ENCODE peak calls at places on chromosomes 16 and 17, in five cellular contexts. One of them, this sample, is unnamed.
A peak's percentile ranks its signal among the peaks of the same experiment; 100 is the strongest.

GRCh38 chr16:86874141-86874540 is 295.8 kb downstream of the FOXL1 start:
- DNase-seq in body of pancreas: no peak
- DNase-seq in uterus: no peak
- DNase-seq in adrenal gland: peak; percentile 27
- DNase-seq in heart left ventricle: no peak
- DNase-seq in this sample: no peak

GRCh38 chr16:12526521-12526920 is 277.2 kb downstream of the CPPED1 start:
- DNase-seq in adrenal gland: no peak
- DNase-seq in uterus: no peak
- DNase-seq in heart left ventricle: no peak
- DNase-seq in body of pancreas: no peak
- DNase-seq in this sample: no peak

GRCh38 chr16:57281791-57282190 is 2.7 kb downstream of the PLLP start:
- DNase-seq in body of pancreas: no peak
- DNase-seq in uterus: no peak
- DNase-seq in adrenal gland: no peak
- DNase-seq in heart left ventricle: no peak
- DNase-seq in this sample: peak; percentile 4

GRCh38 chr17:16314189-16314588 is 39.1 kb downstream of the CENPV start:
- DNase-seq in uterus: no peak
- DNase-seq in adrenal gland: no peak
- DNase-seq in body of pancreas: no peak
- DNase-seq in heart left ventricle: no peak
- DNase-seq in this sample: no peak

GRCh38 chr17:73278465-73279453 is 17.1 kb upstream of the CPSF4L start:
- DNase-seq in adrenal gland: peak; percentile 86
- DNase-seq in body of pancreas: peak; percentile 57
- DNase-seq in uterus: peak; percentile 63
- DNase-seq in heart left ventricle: no peak
- DNase-seq in this sample: no peak

GRCh38 chr17:55144518-55144917 is 120.2 kb upstream of the HLF start:
- DNase-seq in heart left ventricle: no peak
- DNase-seq in uterus: no peak
- DNase-seq in body of pancreas: no peak
- DNase-seq in adrenal gland: no peak
- DNase-seq in this sample: no peak

GRCh38 chr17:72111374-72111773 is 9.4 kb upstream of the SOX9 start:
- DNase-seq in uterus: no peak
- DNase-seq in heart left ventricle: no peak
- DNase-seq in adrenal gland: no peak
- DNase-seq in body of pancreas: no peak
- DNase-seq in this sample: no peak

GRCh38 chr16:50627419-50627818 is 53.7 kb downstream of the SNX20 start:
- DNase-seq in adrenal gland: peak; percentile 25
- DNase-seq in body of pancreas: no peak
- DNase-seq in uterus: peak; percentile 84
- DNase-seq in heart left ventricle: peak; percentile 52
- DNase-seq in this sample: peak; percentile 27

GRCh38 chr17:45409659-45410076 is 23.0 kb downstream of the ARHGAP27 start:
- DNase-seq in heart left ventricle: no peak
- DNase-seq in uterus: no peak
- DNase-seq in adrenal gland: no peak
- DNase-seq in body of pancreas: no peak
- DNase-seq in this sample: no peak

GRCh38 chr17:45411348-45412105 is 21.1 kb downstream of the ARHGAP27 start:
- DNase-seq in heart left ventricle: no peak
- DNase-seq in body of pancreas: no peak
- DNase-seq in uterus: no peak
- DNase-seq in adrenal gland: no peak
- DNase-seq in this sample: peak; percentile 60

GRCh38 chr17:45408611-45409421 is 23.9 kb downstream of the ARHGAP27 start:
- DNase-seq in heart left ventricle: no peak
- DNase-seq in adrenal gland: no peak
- DNase-seq in uterus: no peak
- DNase-seq in body of pancreas: no peak
- DNase-seq in this sample: no peak

GRCh38 chr17:45413498-45413923 is 19.2 kb downstream of the ARHGAP27 start:
- DNase-seq in heart left ventricle: peak; percentile 57
- DNase-seq in adrenal gland: peak; percentile 45
- DNase-seq in body of pancreas: no peak
- DNase-seq in uterus: no peak
- DNase-seq in this sample: peak; percentile 74

DNA sequence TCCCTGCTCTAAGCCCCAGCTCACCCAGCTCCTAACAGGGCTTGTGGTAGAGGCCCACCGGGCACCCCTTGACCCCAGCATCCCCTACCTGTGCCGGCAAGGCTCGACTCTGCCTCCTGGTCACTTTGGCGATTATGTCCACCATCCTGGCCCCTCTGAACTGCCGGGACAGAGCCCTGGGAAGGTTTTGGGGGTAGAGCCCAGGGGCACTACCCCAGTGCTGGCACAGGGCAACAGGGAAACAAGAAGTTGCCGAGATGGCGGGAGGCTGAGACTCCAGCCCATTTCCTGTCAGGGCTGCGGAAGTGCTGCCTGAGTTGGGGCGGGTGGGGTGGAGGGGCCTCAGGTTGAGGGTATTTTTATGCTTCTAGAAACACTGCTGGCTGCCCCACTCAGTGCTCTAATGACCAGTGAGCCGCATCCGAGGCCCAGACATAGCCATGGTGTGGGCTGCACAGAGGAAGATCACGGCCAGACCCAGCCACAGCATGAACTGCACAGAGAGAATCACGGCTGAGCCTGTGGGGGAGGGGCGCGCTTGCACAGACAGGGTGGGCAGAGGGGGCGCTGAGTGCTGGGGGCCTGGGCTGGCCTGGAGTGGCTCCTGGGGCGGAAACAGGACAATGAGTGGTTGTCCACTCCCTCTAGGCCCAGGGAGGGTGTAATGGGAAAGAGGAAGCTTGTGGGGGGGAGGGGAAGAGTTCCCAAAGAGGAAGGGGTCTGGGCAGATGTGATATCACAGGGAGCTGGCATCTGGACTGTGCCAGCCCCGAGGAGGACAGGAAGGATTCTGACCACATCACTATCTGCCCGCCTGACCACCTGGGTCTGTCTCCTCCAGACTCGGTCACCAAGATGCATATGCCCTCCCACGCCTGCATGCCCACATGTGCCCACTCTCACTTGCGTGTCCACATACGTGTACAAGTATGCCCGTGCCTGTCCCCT is 22.3 kb downstream of the ARHGAP27 start:
- DNase-seq in adrenal gland: no peak
- DNase-seq in heart left ventricle: peak; percentile 63
- DNase-seq in uterus: no peak
- DNase-seq in body of pancreas: no peak
- DNase-seq in this sample: peak; percentile 66
- TF ChIP-seq POLR2A in adrenal gland: no peak
- TF ChIP-seq POLR2A in heart left ventricle: no peak
- TF ChIP-seq POLR2A in uterus: no peak
- TF ChIP-seq POLR2A in body of pancreas: no peak
- TF ChIP-seq POLR2A in this sample: no peak

GRCh38 chr17:66716236-66717026 is 118.5 kb upstream of the CACNG5 start:
- DNase-seq in uterus: no peak
- DNase-seq in body of pancreas: no peak
- DNase-seq in heart left ventricle: no peak
- DNase-seq in adrenal gland: peak; percentile 39
- DNase-seq in this sample: no peak

GRCh38 chr17:66717680-66718079 is 117.2 kb upstream of the CACNG5 start:
- DNase-seq in uterus: no peak
- DNase-seq in adrenal gland: no peak
- DNase-seq in body of pancreas: peak; percentile 91
- DNase-seq in heart left ventricle: no peak
- DNase-seq in this sample: peak; percentile 85

GRCh38 chr17:66715076-66715675 is 119.7 kb upstream of the CACNG5 start:
- DNase-seq in heart left ventricle: no peak
- DNase-seq in body of pancreas: no peak
- DNase-seq in uterus: no peak
- DNase-seq in adrenal gland: no peak
- DNase-seq in this sample: no peak

GRCh38 chr17:66714046-66715023 is 120.6 kb upstream of the CACNG5 start:
- DNase-seq in uterus: no peak
- DNase-seq in adrenal gland: peak; percentile 19
- DNase-seq in heart left ventricle: no peak
- DNase-seq in body of pancreas: no peak
- DNase-seq in this sample: no peak

DNA sequence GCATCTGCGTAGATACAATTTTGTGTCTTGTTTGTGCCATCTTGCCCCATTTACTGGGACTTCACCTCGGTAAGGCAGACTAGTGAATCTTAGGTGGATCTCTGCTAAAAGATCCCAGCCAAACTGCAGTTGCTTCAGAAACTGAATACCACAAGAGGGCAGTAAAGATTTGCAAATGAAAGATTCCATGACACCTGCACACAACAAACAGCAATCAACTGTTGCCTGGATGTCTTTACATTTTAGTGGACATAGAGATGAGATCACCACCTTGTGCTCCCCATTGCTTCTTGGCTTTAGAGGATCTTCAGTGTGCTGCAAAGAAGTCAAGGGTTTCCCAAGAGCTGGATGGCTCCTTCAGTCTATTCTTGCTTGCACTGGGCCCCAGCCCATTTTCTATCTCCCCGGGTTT is 119.2 kb upstream of the CACNG5 start:
- DNase-seq in adrenal gland: peak; percentile 23
- DNase-seq in body of pancreas: peak; percentile 36
- DNase-seq in uterus: no peak
- DNase-seq in heart left ventricle: no peak
- DNase-seq in this sample: no peak
- H3K4me3 ChIP-seq in adrenal gland: no peak overlapping the region
- H3K4me3 ChIP-seq in body of pancreas: no peak overlapping the region
- H3K4me3 ChIP-seq in uterus: no peak overlapping the region
- H3K4me3 ChIP-seq in heart left ventricle: no peak overlapping the region
- H3K4me3 ChIP-seq in this sample: no peak overlapping the region

DNA sequence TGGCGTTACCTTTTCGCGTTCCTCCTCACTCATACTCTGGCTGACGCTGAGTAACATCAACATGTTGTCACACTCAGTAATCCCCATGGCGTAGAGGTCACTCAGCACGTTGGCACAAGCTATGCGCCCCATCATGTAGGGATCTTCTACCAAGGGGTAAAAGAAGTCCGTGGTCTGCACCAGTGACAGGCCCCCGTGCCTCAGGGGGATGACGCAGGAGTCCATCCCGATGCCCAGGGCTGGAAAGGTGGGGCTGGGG is 596 bp downstream of the SEPHS2 start:
- DNase-seq in heart left ventricle: no peak
- DNase-seq in uterus: no peak
- DNase-seq in adrenal gland: no peak
- DNase-seq in body of pancreas: no peak
- DNase-seq in this sample: no peak
- TF ChIP-seq POLR2A in heart left ventricle: no peak
- TF ChIP-seq POLR2A in uterus: no peak
- TF ChIP-seq POLR2A in adrenal gland: no peak
- TF ChIP-seq POLR2A in body of pancreas: no peak
- TF ChIP-seq POLR2A in this sample: no peak

GRCh38 chr17:68289473-68289872 is 1.5 kb downstream of the SLC16A6 start:
- DNase-seq in adrenal gland: no peak
- DNase-seq in uterus: no peak
- DNase-seq in heart left ventricle: no peak
- DNase-seq in body of pancreas: no peak
- DNase-seq in this sample: no peak
- H3K4me3 ChIP-seq in adrenal gland: no peak overlapping the region
- H3K4me3 ChIP-seq in uterus: no peak overlapping the region
- H3K4me3 ChIP-seq in heart left ventricle: no peak overlapping the region
- H3K4me3 ChIP-seq in body of pancreas: no peak overlapping the region
- H3K4me3 ChIP-seq in this sample: peak overlapping the region; percentile 64

GRCh38 chr17:50458290-50458689 is 10.4 kb downstream of the CHAD start:
- DNase-seq in uterus: no peak
- DNase-seq in body of pancreas: no peak
- DNase-seq in adrenal gland: no peak
- DNase-seq in heart left ventricle: no peak
- DNase-seq in this sample: no peak
- TF ChIP-seq POLR2A in uterus: no peak
- TF ChIP-seq POLR2A in body of pancreas: no peak
- TF ChIP-seq POLR2A in adrenal gland: no peak
- TF ChIP-seq POLR2A in heart left ventricle: no peak
- TF ChIP-seq POLR2A in this sample: no peak